ENCODE peak calls at places on chromosomes 7 and 10, in eight cellular contexts. A, Z, P, C, G, F, R and K are unnamed samples.
A peak's percentile ranks its signal among the peaks of the same experiment; 100 is the strongest.

GRCh38 chr10:77111611-77112550 is 525.7 kb downstream of the KCNMA1 start:
- DNase-seq in Z (no peak), R (no peak), A (peak; percentile 88), F (peak; percentile 19), P (peak; percentile 51), G (no peak), C (peak; percentile 89), K (peak; percentile 73)

GRCh38 chr7:139341776-139342244 is 673 bp downstream of the FMC1 start:
- DNase-seq in Z (no peak), F (no peak), C (no peak), P (no peak), A (peak; percentile 81), R (no peak), G (no peak), K (no peak)

GRCh38 chr10:51073035-51073434 is 1.3 kb upstream of the PRKG1 start:
- DNase-seq in G (no peak), C (peak; percentile 11), R (no peak), P (no peak), Z (no peak), A (no peak), F (no peak), K (no peak)

GRCh38 chr7:117019786-117020604 is 66.7 kb downstream of the ST7 start:
- DNase-seq in A (peak; percentile 10), C (peak; percentile 77), P (peak; percentile 67), G (no peak), F (peak; percentile 98), R (peak; percentile 73), Z (no peak), K (peak; percentile 88)

GRCh38 chr10:108783897-108784296 is 1139.4 kb downstream of the XPNPEP1 start:
- DNase-seq in C (peak; percentile 12), G (no peak), F (no peak), P (no peak), A (no peak), R (no peak), Z (no peak), K (peak; percentile 58)

GRCh38 chr7:25831901-25832411 is 320.0 kb upstream of the NFE2L3 start:
- DNase-seq in R (no peak), C (no peak), P (no peak), F (no peak), A (no peak), Z (no peak), G (no peak), K (no peak)

GRCh38 chr10:4684434-4684833 is 141.6 kb upstream of the AKR1E2 start:
- DNase-seq in C (no peak), Z (no peak), A (no peak), P (no peak), R (no peak), G (no peak), F (no peak), K (no peak)

GRCh38 chr10:94133239-94133638 is 139.5 kb downstream of the PLCE1 start:
- DNase-seq in P (peak; percentile 84), G (no peak), F (no peak), Z (no peak), A (no peak), C (peak; percentile 52), R (peak; percentile 87), K (no peak)

GRCh38 chr10:33315891-33316290 is 18.6 kb downstream of the NRP1 start:
- DNase-seq in G (no peak), A (no peak), C (no peak), F (no peak), Z (no peak), P (no peak), R (no peak), K (no peak)

GRCh38 chr10:89206402-89207180 is 526 bp downstream of the CH25H start:
- DNase-seq in C (peak; percentile 29), G (peak; percentile 16), P (peak; percentile 40), R (peak; percentile 50), F (no peak), Z (peak; percentile 46), A (no peak), K (no peak)

GRCh38 chr7:131071786-131072504 is 255.7 kb upstream of the MKLN1 start:
- DNase-seq in R (peak; percentile 63), P (peak; percentile 69), F (peak; percentile 32), A (no peak), Z (peak; percentile 63), C (no peak), G (no peak), K (no peak)

GRCh38 chr10:35781643-35782035 is 139.5 kb upstream of the FZD8 start:
- DNase-seq in P (peak; percentile 1), A (no peak), Z (no peak), G (no peak), F (no peak), R (no peak), C (no peak), K (peak; percentile 40)

GRCh38 chr7:2928256-2928612 is 84.1 kb upstream of the GNA12 start:
- DNase-seq in G (no peak), R (no peak), Z (no peak), C (no peak), F (no peak), A (no peak), P (no peak), K (no peak)

GRCh38 chr10:13860886-13861285 is 274.1 kb downstream of the PRPF18 start:
- DNase-seq in Z (no peak), G (no peak), F (no peak), P (no peak), R (no peak), A (no peak), C (no peak), K (no peak)

GRCh38 chr10:63267414-63268138 is 134.4 kb downstream of the NRBF2 start:
- DNase-seq in C (peak; percentile 49), A (peak; percentile 38), R (no peak), G (no peak), P (peak; percentile 75), Z (no peak), F (peak; percentile 27), K (peak; percentile 56)

GRCh38 chr7:43535031-43535451 is 47.9 kb upstream of the STK17A start:
- DNase-seq in P (peak; percentile 53), Z (no peak), A (no peak), G (no peak), F (no peak), C (no peak), R (no peak), K (no peak)

GRCh38 chr7:90857595-90857994 is 261.5 kb downstream of the CDK14 start:
- DNase-seq in Z (no peak), G (no peak), R (no peak), F (peak; percentile 64), A (no peak), C (no peak), P (peak; percentile 14), K (no peak)

GRCh38 chr10:17206210-17206709 is 4.8 kb upstream of the TRDMT1 start:
- DNase-seq in Z (no peak), G (peak; percentile 11), F (no peak), A (peak; percentile 30), C (peak; percentile 62), R (no peak), P (peak; percentile 53), K (no peak)

GRCh38 chr7:28136885-28137284 is 43.7 kb downstream of the JAZF1 start:
- DNase-seq in G (no peak), P (no peak), Z (no peak), C (no peak), R (no peak), A (no peak), F (no peak), K (no peak)

GRCh38 chr7:3307437-3307836 is 6.4 kb downstream of the SDK1 start:
- DNase-seq in F (no peak), R (no peak), G (no peak), P (no peak), C (no peak), A (no peak), Z (no peak), K (no peak)

GRCh38 chr7:149126662-149127321 is 668 bp upstream of the ZNF425 start:
- DNase-seq in A (peak; percentile 27), P (peak; percentile 71), R (peak; percentile 67), F (peak; percentile 56), C (peak; percentile 49), G (peak; percentile 48), Z (peak; percentile 67), K (peak; percentile 65)

GRCh38 chr10:60798031-60798430 is 19.8 kb downstream of the CDK1 start:
- DNase-seq in Z (no peak), F (no peak), R (no peak), C (no peak), A (no peak), G (no peak), P (peak; percentile 28), K (no peak)

GRCh38 chr10:43317422-43317821 is 50.6 kb upstream of the RASGEF1A start:
- DNase-seq in R (no peak), P (no peak), A (no peak), Z (no peak), C (no peak), G (no peak), F (no peak), K (no peak)

GRCh38 chr10:113616244-113617074 is 47.4 kb downstream of the NRAP start:
- DNase-seq in G (no peak), A (no peak), C (peak; percentile 48), F (peak; percentile 5), Z (no peak), P (no peak), R (no peak), K (peak; percentile 28)

GRCh38 chr10:79393924-79394610 is 46.8 kb downstream of the PPIF start:
- DNase-seq in G (no peak), A (no peak), P (no peak), R (peak; percentile 32), C (no peak), Z (no peak), F (no peak), K (no peak)

GRCh38 chr10:84190621-84191020 is 3.7 kb upstream of the CDHR1 start:
- DNase-seq in G (no peak), A (no peak), R (no peak), C (no peak), P (no peak), F (no peak), Z (no peak), K (no peak)

GRCh38 chr10:122706947-122707346 is 7.3 kb upstream of the C10orf120 start:
- DNase-seq in R (peak; percentile 54), A (no peak), C (no peak), F (no peak), P (no peak), Z (no peak), G (no peak), K (no peak)

GRCh38 chr7:42238709-42239395 is 1.8 kb upstream of the GLI3 start:
- DNase-seq in P (peak; percentile 63), F (no peak), G (no peak), A (peak; percentile 78), R (no peak), C (peak; percentile 75), Z (no peak), K (peak; percentile 64)

GRCh38 chr10:50993817-50994251 is 80.5 kb upstream of the PRKG1 start:
- DNase-seq in G (no peak), F (no peak), C (peak; percentile 76), R (peak; percentile 41), A (no peak), Z (no peak), P (peak; percentile 74), K (peak; percentile 22)

GRCh38 chr7:121041516-121042148 is 53.1 kb downstream of the CPED1 start:
- DNase-seq in G (no peak), F (peak; percentile 27), P (no peak), Z (no peak), C (peak; percentile 27), A (no peak), R (no peak), K (no peak)

GRCh38 chr7:8035647-8036518 is 67.3 kb downstream of the GLCCI1 start:
- DNase-seq in G (no peak), R (no peak), P (peak; percentile 4), A (no peak), C (peak; percentile 27), Z (no peak), F (peak; percentile 41), K (peak; percentile 13)

GRCh38 chr10:47408606-47409005 is 24.5 kb upstream of the ZNF488 start:
- DNase-seq in A (no peak), P (no peak), G (no peak), F (no peak), R (no peak), Z (no peak), C (no peak), K (no peak)

GRCh38 chr10:136465-136762 is 1.2 kb downstream of the ZMYND11 start:
- DNase-seq in C (no peak), A (no peak), R (no peak), G (no peak), F (no peak), Z (no peak), P (no peak), K (no peak)

GRCh38 chr10:17954856-17955255 is 3.1 kb downstream of the SLC39A12 start:
- DNase-seq in F (no peak), A (no peak), Z (no peak), P (peak; percentile 18), C (peak; percentile 17), G (no peak), R (no peak), K (no peak)